ENCODE peak calls at places on chromosomes 2 and 18, in ten cellular contexts. X is mesendoderm, V is NAMALWA, G is AG04450, H is NCI-H2081 treated with DMSO at 0.1 percent for 48 hours, Q is transverse colon, I is body of pancreas, S is NCI-H1092, A is HepG2, E is skeletal muscle cell. Z is an unnamed sample.
A peak's percentile ranks its signal among the peaks of the same experiment; 100 is the strongest.

GRCh38 chr2:43312751-43313641 is 86.6 kb upstream of the ZFP36L2 start:
- DNase-seq in Q (no peak), I (peak; percentile 71), X (no peak), H (no peak), A (no peak), E (peak; percentile 55), S (peak; percentile 52), G (peak; percentile 56), V (no peak), Z (no peak)

GRCh38 chr2:18503686-18504085 is 56.8 kb downstream of the RDH14 start:
- DNase-seq in A (no peak), S (no peak), X (no peak), V (no peak), Q (no peak), H (no peak), E (no peak), G (no peak), I (no peak), Z (no peak)

GRCh38 chr2:126808929-126809328 is 89.8 kb upstream of the TEX51 start:
- DNase-seq in E (no peak), V (no peak), S (no peak), H (no peak), A (no peak), G (no peak), X (peak; percentile 92), Q (no peak), I (no peak), Z (no peak)

GRCh38 chr2:14752294-14752693 is 119.8 kb downstream of the LRATD1 start:
- DNase-seq in S (no peak), Q (no peak), X (no peak), I (no peak), G (no peak), H (no peak), V (no peak), A (no peak), E (no peak), Z (no peak)

GRCh38 chr2:111222204-111222866 is 101.6 kb downstream of the BCL2L11 start:
- DNase-seq in E (no peak), V (no peak), G (no peak), S (no peak), I (no peak), Q (no peak), H (no peak), A (no peak), X (no peak), Z (no peak)

GRCh38 chr2:120863661-120864320 is 128.1 kb downstream of the GLI2 start:
- DNase-seq in Q (no peak), A (no peak), S (no peak), X (peak; percentile 61), G (no peak), H (no peak), V (no peak), E (no peak), I (no peak), Z (no peak)

GRCh38 chr18:54284967-54285785 is 15.9 kb downstream of the POLI start:
- DNase-seq in E (peak; percentile 36), X (peak; percentile 13), Q (peak; percentile 31), I (peak; percentile 29), V (no peak), A (no peak), G (peak; percentile 27), H (no peak), S (no peak), Z (no peak)

GRCh38 chr18:43893001-43893637 is 615.8 kb upstream of the SYT4 start:
- DNase-seq in A (no peak), H (no peak), S (no peak), I (no peak), E (peak; percentile 95), G (peak; percentile 74), Q (no peak), V (no peak), X (no peak), Z (no peak)

GRCh38 chr2:48940606-48941005 is 185.1 kb upstream of the LHCGR start:
- DNase-seq in G (no peak), S (peak; percentile 63), V (no peak), I (no peak), E (peak; percentile 23), X (no peak), A (no peak), H (no peak), Q (no peak), Z (no peak)

GRCh38 chr2:239035361-239035814 is 187.5 kb downstream of the TWIST2 start:
- DNase-seq in H (no peak), G (no peak), X (peak; percentile 24), A (no peak), I (peak; percentile 37), Q (peak; percentile 53), E (no peak), V (peak; percentile 43), S (no peak), Z (no peak)

GRCh38 chr2:226623587-226624368 is 175.8 kb downstream of the IRS1 start:
- DNase-seq in V (no peak), H (no peak), E (peak; percentile 32), Q (no peak), G (no peak), X (no peak), I (no peak), S (no peak), A (no peak), Z (no peak)